ENCODE peak calls at places on chromosome 18, in six cellular contexts. One of them, this sample, is unnamed.

GRCh38 chr18:37210781-37211180 is 354.8 kb downstream of the CELF4 start:
- DNase-seq in thoracic aorta: no peak
- DNase-seq in NCI-H1092 treated with DMSO at 0.1 percent for 48 hours: no peak
- DNase-seq in mucosa of descending colon: no peak
- DNase-seq in activated CD8-positive, alpha-beta memory T cell treated with anti-CD3 and anti-CD28 coated beads, Interleukin-2, amount 10 ng/mL, durations not matched to agents 7 days and 5 days: no peak
- DNase-seq in HT-29: no peak
- DNase-seq in this sample: no peak

GRCh38 chr18:8685141-8685913 is 20.0 kb upstream of the MTCL1 start:
- DNase-seq in thoracic aorta: no peak
- DNase-seq in mucosa of descending colon: no peak
- DNase-seq in HT-29: no peak
- DNase-seq in activated CD8-positive, alpha-beta memory T cell treated with anti-CD3 and anti-CD28 coated beads, Interleukin-2, amount 10 ng/mL, durations not matched to agents 7 days and 5 days: no peak
- DNase-seq in NCI-H1092 treated with DMSO at 0.1 percent for 48 hours: no peak
- DNase-seq in this sample: peak

GRCh38 chr18:12410121-12410520 is 2.4 kb downstream of the PRELID3A start:
- DNase-seq in thoracic aorta: no peak
- DNase-seq in mucosa of descending colon: no peak
- DNase-seq in HT-29: no peak
- DNase-seq in NCI-H1092 treated with DMSO at 0.1 percent for 48 hours: no peak
- DNase-seq in activated CD8-positive, alpha-beta memory T cell treated with anti-CD3 and anti-CD28 coated beads, Interleukin-2, amount 10 ng/mL, durations not matched to agents 7 days and 5 days: no peak
- DNase-seq in this sample: no peak

GRCh38 chr18:78629426-78629825 is 350.2 kb upstream of the SALL3 start:
- DNase-seq in mucosa of descending colon: no peak
- DNase-seq in NCI-H1092 treated with DMSO at 0.1 percent for 48 hours: no peak
- DNase-seq in activated CD8-positive, alpha-beta memory T cell treated with anti-CD3 and anti-CD28 coated beads, Interleukin-2, amount 10 ng/mL, durations not matched to agents 7 days and 5 days: no peak
- DNase-seq in HT-29: no peak
- DNase-seq in thoracic aorta: no peak
- DNase-seq in this sample: no peak

GRCh38 chr18:3093624-3094354 is 80.8 kb upstream of the LPIN2 start:
- DNase-seq in NCI-H1092 treated with DMSO at 0.1 percent for 48 hours: peak
- DNase-seq in activated CD8-positive, alpha-beta memory T cell treated with anti-CD3 and anti-CD28 coated beads, Interleukin-2, amount 10 ng/mL, durations not matched to agents 7 days and 5 days: no peak
- DNase-seq in mucosa of descending colon: no peak
- DNase-seq in thoracic aorta: no peak
- DNase-seq in HT-29: no peak
- DNase-seq in this sample: no peak

GRCh38 chr18:36015629-36016028 is 43.1 kb downstream of the RMP24 start:
- DNase-seq in NCI-H1092 treated with DMSO at 0.1 percent for 48 hours: no peak
- DNase-seq in HT-29: no peak
- DNase-seq in thoracic aorta: no peak
- DNase-seq in mucosa of descending colon: no peak
- DNase-seq in activated CD8-positive, alpha-beta memory T cell treated with anti-CD3 and anti-CD28 coated beads, Interleukin-2, amount 10 ng/mL, durations not matched to agents 7 days and 5 days: no peak
- DNase-seq in this sample: no peak

GRCh38 chr18:76491801-76492668 is 3.0 kb downstream of the ZNF516 start:
- DNase-seq in mucosa of descending colon: peak
- DNase-seq in HT-29: peak
- DNase-seq in thoracic aorta: no peak
- DNase-seq in activated CD8-positive, alpha-beta memory T cell treated with anti-CD3 and anti-CD28 coated beads, Interleukin-2, amount 10 ng/mL, durations not matched to agents 7 days and 5 days: no peak
- DNase-seq in NCI-H1092 treated with DMSO at 0.1 percent for 48 hours: peak
- DNase-seq in this sample: peak

GRCh38 chr18:21914739-21915319 is 174.2 kb downstream of the MIB1 start:
- DNase-seq in NCI-H1092 treated with DMSO at 0.1 percent for 48 hours: peak
- DNase-seq in HT-29: peak
- DNase-seq in thoracic aorta: no peak
- DNase-seq in activated CD8-positive, alpha-beta memory T cell treated with anti-CD3 and anti-CD28 coated beads, Interleukin-2, amount 10 ng/mL, durations not matched to agents 7 days and 5 days: no peak
- DNase-seq in mucosa of descending colon: no peak
- DNase-seq in this sample: peak

GRCh38 chr18:39434223-39434622 is 1868.6 kb upstream of the CELF4 start:
- DNase-seq in thoracic aorta: no peak
- DNase-seq in mucosa of descending colon: no peak
- DNase-seq in HT-29: no peak
- DNase-seq in NCI-H1092 treated with DMSO at 0.1 percent for 48 hours: no peak
- DNase-seq in activated CD8-positive, alpha-beta memory T cell treated with anti-CD3 and anti-CD28 coated beads, Interleukin-2, amount 10 ng/mL, durations not matched to agents 7 days and 5 days: no peak
- DNase-seq in this sample: peak

GRCh38 chr18:56702946-56703345 is 51.8 kb downstream of the WDR7 start:
- DNase-seq in NCI-H1092 treated with DMSO at 0.1 percent for 48 hours: peak
- DNase-seq in activated CD8-positive, alpha-beta memory T cell treated with anti-CD3 and anti-CD28 coated beads, Interleukin-2, amount 10 ng/mL, durations not matched to agents 7 days and 5 days: no peak
- DNase-seq in mucosa of descending colon: no peak
- DNase-seq in thoracic aorta: no peak
- DNase-seq in HT-29: peak
- DNase-seq in this sample: peak

This sample was measured in choroid plexus epithelial cell.